ENCODE peak calls at places on chromosome 1, in seven cellular contexts. Q is thoracic aorta; W is naive thymus-derived CD8-positive, alpha-beta T cell; U is AG04450; I is Right ventricle myocardium superior; F is GM23338; D is adrenal gland. N is an unnamed sample.

GRCh38 chr1:23751050-23751814 is 8.0 kb downstream of the ELOA start:
- DNase-seq in Q (no peak), W (peak; percentile 20), U (no peak), I (no peak), F (peak; percentile 79), D (peak; percentile 84), N (peak; percentile 50)

GRCh38 chr1:15702722-15703550 is 18.8 kb downstream of the PLEKHM2 start:
- DNase-seq in Q (no peak), W (no peak), U (no peak), I (no peak), F (peak; percentile 58), D (peak; percentile 48), N (no peak)

GRCh38 chr1:227776277-227776676 is 39.2 kb upstream of the PRSS38 start:
- DNase-seq in Q (no peak), W (no peak), U (no peak), I (no peak), F (no peak), D (no peak), N (no peak)

GRCh38 chr1:178518894-178519293 is 6.0 kb downstream of the TEX35 start:
- DNase-seq in Q (no peak), W (no peak), U (no peak), I (no peak), F (no peak), D (no peak), N (no peak)

GRCh38 chr1:91797164-91797563 is 88.8 kb downstream of the TGFBR3 start:
- DNase-seq in Q (no peak), W (no peak), U (no peak), I (peak; percentile 56), F (no peak), D (no peak), N (no peak)

GRCh38 chr1:17318262-17318661 is 10.3 kb downstream of the PADI4 start:
- DNase-seq in Q (no peak), W (no peak), U (no peak), I (no peak), F (no peak), D (no peak), N (no peak)

GRCh38 chr1:44827197-44828002 is 15.7 kb downstream of the PTCH2 start:
- DNase-seq in Q (no peak), W (no peak), U (no peak), I (no peak), F (peak; percentile 71), D (no peak), N (no peak)

GRCh38 chr1:98049370-98050115 is 128.7 kb upstream of the DPYD start:
- DNase-seq in Q (no peak), W (no peak), U (no peak), I (peak; percentile 37), F (peak; percentile 51), D (no peak), N (no peak)

GRCh38 chr1:77639056-77639455 is 43.4 kb downstream of the ZZZ3 start:
- DNase-seq in Q (no peak), W (no peak), U (no peak), I (no peak), F (no peak), D (no peak), N (no peak)

GRCh38 chr1:198612471-198613265 is 26.2 kb upstream of the PTPRC start:
- DNase-seq in Q (no peak), W (peak; percentile 41), U (no peak), I (no peak), F (no peak), D (no peak), N (no peak)

GRCh38 chr1:155892801-155893200 is 18.3 kb downstream of the RIT1 start:
- DNase-seq in Q (no peak), W (no peak), U (peak; percentile 59), I (no peak), F (no peak), D (no peak), N (peak; percentile 49)

GRCh38 chr1:77889671-77890070 is 1.2 kb downstream of the NEXN start:
- DNase-seq in Q (no peak), W (no peak), U (peak; percentile 68), I (no peak), F (peak; percentile 3), D (no peak), N (no peak)

GRCh38 chr1:172167801-172168596 is 252.5 kb upstream of the C1orf105 start:
- DNase-seq in Q (no peak), W (no peak), U (no peak), I (no peak), F (no peak), D (no peak), N (no peak)

GRCh38 chr1:6475381-6476133 is 9.6 kb upstream of the TNFRSF25 start:
- DNase-seq in Q (no peak), W (peak; percentile 83), U (no peak), I (peak; percentile 81), F (peak; percentile 77), D (peak; percentile 62), N (no peak)

GRCh38 chr1:2638466-2639115 is 5.8 kb upstream of the MMEL1 start:
- DNase-seq in Q (no peak), W (no peak), U (no peak), I (no peak), F (no peak), D (no peak), N (no peak)

N was measured in NCI-H460.